ENCODE peak calls at places on chromosomes 11 and 22, in four cellular contexts. Z is upper lobe of right lung, G is hepatocyte, E is Kasumi-1. K is an unnamed sample.

GRCh38 chr22:38742176-38742942 is 13.4 kb downstream of the SUN2 start:
- DNase-seq in Z (no peak), G (no peak), E (no peak), K (no peak)

GRCh38 chr11:128338806-128339205 is 248.6 kb downstream of the ETS1 start:
- DNase-seq in Z (no peak), E (no peak), G (no peak), K (no peak)

GRCh38 chr11:15104166-15104565 is 10.6 kb upstream of the INSC start:
- DNase-seq in Z (no peak), G (no peak), E (no peak), K (no peak)

GRCh38 chr11:29029452-29029851 is 921.3 kb downstream of the METTL15 start:
- DNase-seq in Z (no peak), G (no peak), E (peak), K (no peak)

GRCh38 chr22:16960884-16961249 is 47.2 kb downstream of the GAB4 start:
- DNase-seq in G (no peak), Z (no peak), E (no peak), K (no peak)

GRCh38 chr22:22742641-22743040 is 98.2 kb downstream of the GGTLC2 start:
- DNase-seq in Z (no peak), G (no peak), E (no peak), K (no peak)

GRCh38 chr22:37563153-37564081 is 3.1 kb downstream of the CDC42EP1 start:
- DNase-seq in E (no peak), Z (peak), G (peak), K (peak)

GRCh38 chr11:63915961-63916836 is 765 bp downstream of the RCOR2 start:
- DNase-seq in E (peak), Z (no peak), G (peak), K (peak)

GRCh38 chr11:1844221-1845094 is 5.7 kb downstream of the TNNI2 start:
- DNase-seq in E (peak), G (peak), Z (peak), K (no peak)